ENCODE peak calls at places on chromosomes 4 and X, in ten cellular contexts. One of them, this sample, is unnamed.

GRCh38 chrX:118847676-118848075 is 24.1 kb downstream of the ZCCHC12 start:
- DNase-seq in A549: peak
- DNase-seq in tibial artery: no peak
- DNase-seq in PC-3: peak
- DNase-seq in CD8-positive, alpha-beta T cell: no peak
- DNase-seq in uterus: no peak
- DNase-seq in dorsolateral prefrontal cortex: no peak
- DNase-seq in IMR-90: peak
- DNase-seq in brain microvascular endothelial cell: peak
- DNase-seq in esophagus squamous epithelium: no peak
- DNase-seq in this sample: no peak

GRCh38 chrX:129361566-129361965 is 161.7 kb downstream of the SMARCA1 start:
- DNase-seq in brain microvascular endothelial cell: no peak
- DNase-seq in uterus: no peak
- DNase-seq in dorsolateral prefrontal cortex: no peak
- DNase-seq in esophagus squamous epithelium: no peak
- DNase-seq in PC-3: no peak
- DNase-seq in CD8-positive, alpha-beta T cell: no peak
- DNase-seq in A549: no peak
- DNase-seq in tibial artery: no peak
- DNase-seq in IMR-90: no peak
- DNase-seq in this sample: no peak

GRCh38 chr4:146329042-146329716 is 114.8 kb downstream of the REELD1 start:
- DNase-seq in dorsolateral prefrontal cortex: no peak
- DNase-seq in brain microvascular endothelial cell: peak
- DNase-seq in esophagus squamous epithelium: no peak
- DNase-seq in CD8-positive, alpha-beta T cell: no peak
- DNase-seq in tibial artery: no peak
- DNase-seq in A549: peak
- DNase-seq in IMR-90: peak
- DNase-seq in uterus: no peak
- DNase-seq in PC-3: peak
- DNase-seq in this sample: no peak

GRCh38 chrX:31260351-31260750 is 188.5 kb upstream of the FTHL17 start:
- DNase-seq in dorsolateral prefrontal cortex: no peak
- DNase-seq in uterus: no peak
- DNase-seq in CD8-positive, alpha-beta T cell: no peak
- DNase-seq in brain microvascular endothelial cell: peak
- DNase-seq in PC-3: no peak
- DNase-seq in IMR-90: no peak
- DNase-seq in tibial artery: no peak
- DNase-seq in esophagus squamous epithelium: no peak
- DNase-seq in A549: no peak
- DNase-seq in this sample: no peak

GRCh38 chr4:122783301-122784215 is 43.1 kb upstream of the FGF2 start:
- DNase-seq in esophagus squamous epithelium: no peak
- DNase-seq in tibial artery: peak
- DNase-seq in uterus: peak
- DNase-seq in dorsolateral prefrontal cortex: no peak
- DNase-seq in brain microvascular endothelial cell: peak
- DNase-seq in PC-3: peak
- DNase-seq in CD8-positive, alpha-beta T cell: no peak
- DNase-seq in IMR-90: peak
- DNase-seq in A549: peak
- DNase-seq in this sample: no peak

GRCh38 chrX:77451041-77451440 is 3.9 kb downstream of the FGF16 start:
- DNase-seq in dorsolateral prefrontal cortex: no peak
- DNase-seq in IMR-90: peak
- DNase-seq in esophagus squamous epithelium: no peak
- DNase-seq in PC-3: no peak
- DNase-seq in uterus: no peak
- DNase-seq in brain microvascular endothelial cell: peak
- DNase-seq in CD8-positive, alpha-beta T cell: no peak
- DNase-seq in tibial artery: no peak
- DNase-seq in A549: no peak
- DNase-seq in this sample: no peak

GRCh38 chr4:76546282-76547166 is 111.5 kb downstream of the SHROOM3 start:
- DNase-seq in A549: no peak
- DNase-seq in brain microvascular endothelial cell: peak
- DNase-seq in CD8-positive, alpha-beta T cell: no peak
- DNase-seq in uterus: peak
- DNase-seq in esophagus squamous epithelium: no peak
- DNase-seq in IMR-90: peak
- DNase-seq in PC-3: peak
- DNase-seq in tibial artery: no peak
- DNase-seq in dorsolateral prefrontal cortex: no peak
- DNase-seq in this sample: no peak

GRCh38 chr4:162163892-162164759 is at the start of gene FSTL5:
- DNase-seq in CD8-positive, alpha-beta T cell: peak
- DNase-seq in A549: peak
- DNase-seq in esophagus squamous epithelium: no peak
- DNase-seq in PC-3: peak
- DNase-seq in brain microvascular endothelial cell: peak
- DNase-seq in dorsolateral prefrontal cortex: peak
- DNase-seq in tibial artery: peak
- DNase-seq in IMR-90: peak
- DNase-seq in uterus: no peak
- DNase-seq in this sample: peak

GRCh38 chrX:127459784-127460183 is 592.4 kb downstream of the ACTRT1 start:
- DNase-seq in esophagus squamous epithelium: no peak
- DNase-seq in CD8-positive, alpha-beta T cell: no peak
- DNase-seq in A549: no peak
- DNase-seq in uterus: no peak
- DNase-seq in tibial artery: no peak
- DNase-seq in brain microvascular endothelial cell: no peak
- DNase-seq in IMR-90: no peak
- DNase-seq in dorsolateral prefrontal cortex: no peak
- DNase-seq in PC-3: peak
- DNase-seq in this sample: no peak

GRCh38 chr4:11505225-11505971 is 76.7 kb upstream of the HS3ST1 start:
- DNase-seq in IMR-90: no peak
- DNase-seq in brain microvascular endothelial cell: no peak
- DNase-seq in esophagus squamous epithelium: no peak
- DNase-seq in PC-3: peak
- DNase-seq in tibial artery: no peak
- DNase-seq in A549: peak
- DNase-seq in uterus: no peak
- DNase-seq in CD8-positive, alpha-beta T cell: no peak
- DNase-seq in dorsolateral prefrontal cortex: no peak
- DNase-seq in this sample: no peak

GRCh38 chrX:19986531-19986930 is 4.3 kb downstream of the BCLAF3 start:
- DNase-seq in tibial artery: no peak
- DNase-seq in uterus: no peak
- DNase-seq in brain microvascular endothelial cell: no peak
- DNase-seq in IMR-90: no peak
- DNase-seq in A549: no peak
- DNase-seq in esophagus squamous epithelium: no peak
- DNase-seq in CD8-positive, alpha-beta T cell: no peak
- DNase-seq in dorsolateral prefrontal cortex: no peak
- DNase-seq in PC-3: no peak
- DNase-seq in this sample: no peak

GRCh38 chrX:19990519-19991349 is at the start of gene BCLAF3:
- DNase-seq in CD8-positive, alpha-beta T cell: peak
- DNase-seq in PC-3: peak
- DNase-seq in dorsolateral prefrontal cortex: peak
- DNase-seq in IMR-90: peak
- DNase-seq in tibial artery: peak
- DNase-seq in uterus: peak
- DNase-seq in A549: peak
- DNase-seq in esophagus squamous epithelium: peak
- DNase-seq in brain microvascular endothelial cell: peak
- DNase-seq in this sample: peak

GRCh38 chrX:19987856-19988255 is 3.0 kb downstream of the BCLAF3 start:
- DNase-seq in brain microvascular endothelial cell: no peak
- DNase-seq in PC-3: no peak
- DNase-seq in dorsolateral prefrontal cortex: no peak
- DNase-seq in esophagus squamous epithelium: no peak
- DNase-seq in A549: no peak
- DNase-seq in uterus: no peak
- DNase-seq in tibial artery: no peak
- DNase-seq in CD8-positive, alpha-beta T cell: no peak
- DNase-seq in IMR-90: no peak
- DNase-seq in this sample: no peak

GRCh38 chrX:19990225-19990518 is 689 bp downstream of the BCLAF3 start:
- DNase-seq in A549: no peak
- DNase-seq in uterus: no peak
- DNase-seq in IMR-90: no peak
- DNase-seq in CD8-positive, alpha-beta T cell: peak
- DNase-seq in tibial artery: no peak
- DNase-seq in PC-3: peak
- DNase-seq in dorsolateral prefrontal cortex: no peak
- DNase-seq in esophagus squamous epithelium: no peak
- DNase-seq in brain microvascular endothelial cell: no peak
- DNase-seq in this sample: peak

GRCh38 chrX:19991350-19991718 is 473 bp upstream of the BCLAF3 start:
- DNase-seq in A549: no peak
- DNase-seq in esophagus squamous epithelium: no peak
- DNase-seq in CD8-positive, alpha-beta T cell: peak
- DNase-seq in IMR-90: no peak
- DNase-seq in uterus: no peak
- DNase-seq in tibial artery: no peak
- DNase-seq in brain microvascular endothelial cell: no peak
- DNase-seq in PC-3: no peak
- DNase-seq in dorsolateral prefrontal cortex: no peak
- DNase-seq in this sample: no peak
- H3K27ac ChIP-seq in A549: peak
- H3K27ac ChIP-seq in esophagus squamous epithelium: peak
- H3K27ac ChIP-seq in CD8-positive, alpha-beta T cell: peak
- H3K27ac ChIP-seq in IMR-90: peak
- H3K27ac ChIP-seq in uterus: peak
- H3K27ac ChIP-seq in tibial artery: peak
- H3K27ac ChIP-seq in brain microvascular endothelial cell: no peak
- H3K27ac ChIP-seq in PC-3: no peak
- H3K27ac ChIP-seq in dorsolateral prefrontal cortex: peak
- H3K27ac ChIP-seq in this sample: peak

GRCh38 chr4:138055890-138056289 is 186.3 kb downstream of the SLC7A11 start:
- DNase-seq in brain microvascular endothelial cell: no peak
- DNase-seq in esophagus squamous epithelium: no peak
- DNase-seq in dorsolateral prefrontal cortex: no peak
- DNase-seq in IMR-90: peak
- DNase-seq in uterus: no peak
- DNase-seq in PC-3: peak
- DNase-seq in CD8-positive, alpha-beta T cell: no peak
- DNase-seq in A549: no peak
- DNase-seq in tibial artery: no peak
- DNase-seq in this sample: no peak
- H3K27ac ChIP-seq in brain microvascular endothelial cell: no peak
- H3K27ac ChIP-seq in esophagus squamous epithelium: no peak
- H3K27ac ChIP-seq in dorsolateral prefrontal cortex: no peak
- H3K27ac ChIP-seq in IMR-90: no peak
- H3K27ac ChIP-seq in uterus: no peak
- H3K27ac ChIP-seq in PC-3: peak
- H3K27ac ChIP-seq in CD8-positive, alpha-beta T cell: no peak
- H3K27ac ChIP-seq in A549: no peak
- H3K27ac ChIP-seq in tibial artery: no peak
- H3K27ac ChIP-seq in this sample: no peak

DNA sequence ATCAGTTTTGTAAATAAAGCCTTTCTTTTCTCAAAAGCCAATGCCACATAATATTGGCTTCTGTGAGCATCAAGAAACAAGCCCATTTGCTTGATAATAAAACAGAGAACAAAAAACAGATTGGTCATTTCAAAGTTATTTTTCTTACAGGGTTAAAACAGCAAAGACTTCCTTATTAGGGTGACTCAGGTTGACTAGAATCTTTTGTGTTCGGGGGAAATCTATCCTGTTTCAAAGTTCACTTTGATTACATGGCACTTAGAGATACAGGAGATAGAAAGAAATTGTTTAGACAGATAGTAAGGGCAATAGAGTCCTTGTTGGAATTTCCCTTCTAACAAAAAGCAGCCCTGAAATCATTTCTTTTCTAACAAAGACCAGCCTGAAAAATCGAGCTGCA is 170.0 kb upstream of the GLRA2 start:
- DNase-seq in dorsolateral prefrontal cortex: no peak
- DNase-seq in uterus: no peak
- DNase-seq in tibial artery: no peak
- DNase-seq in esophagus squamous epithelium: no peak
- DNase-seq in A549: no peak
- DNase-seq in brain microvascular endothelial cell: no peak
- DNase-seq in CD8-positive, alpha-beta T cell: no peak
- DNase-seq in IMR-90: no peak
- DNase-seq in PC-3: peak
- DNase-seq in this sample: no peak
- H3K27ac ChIP-seq in dorsolateral prefrontal cortex: no peak
- H3K27ac ChIP-seq in uterus: no peak
- H3K27ac ChIP-seq in tibial artery: no peak
- H3K27ac ChIP-seq in esophagus squamous epithelium: no peak
- H3K27ac ChIP-seq in A549: no peak
- H3K27ac ChIP-seq in brain microvascular endothelial cell: no peak
- H3K27ac ChIP-seq in CD8-positive, alpha-beta T cell: no peak
- H3K27ac ChIP-seq in IMR-90: no peak
- H3K27ac ChIP-seq in PC-3: peak
- H3K27ac ChIP-seq in this sample: no peak

DNA sequence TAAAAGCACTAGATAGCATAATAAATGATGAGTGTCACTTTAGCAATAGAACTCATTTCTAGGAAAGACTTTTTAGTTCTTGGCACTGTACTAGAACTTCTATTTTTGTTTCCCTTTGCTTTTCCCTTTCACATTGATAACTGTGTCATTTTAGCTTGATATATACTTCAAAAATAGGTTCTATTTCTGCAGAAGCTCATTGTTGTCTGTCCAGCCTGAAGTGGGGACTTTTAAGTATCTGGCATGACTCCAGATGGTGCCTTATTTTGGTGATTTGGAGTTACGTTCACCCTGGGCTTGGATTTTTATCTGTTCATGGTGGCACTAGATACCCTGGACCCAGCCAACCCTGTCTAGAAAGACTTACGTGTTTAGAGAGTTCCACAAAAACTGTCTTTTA is 3.4 kb downstream of the ABHD18 start:
- DNase-seq in esophagus squamous epithelium: no peak
- DNase-seq in tibial artery: no peak
- DNase-seq in uterus: no peak
- DNase-seq in IMR-90: no peak
- DNase-seq in A549: no peak
- DNase-seq in CD8-positive, alpha-beta T cell: no peak
- DNase-seq in dorsolateral prefrontal cortex: no peak
- DNase-seq in brain microvascular endothelial cell: no peak
- DNase-seq in PC-3: no peak
- DNase-seq in this sample: no peak
- H3K27ac ChIP-seq in esophagus squamous epithelium: no peak
- H3K27ac ChIP-seq in tibial artery: peak
- H3K27ac ChIP-seq in uterus: no peak
- H3K27ac ChIP-seq in IMR-90: no peak
- H3K27ac ChIP-seq in A549: no peak
- H3K27ac ChIP-seq in CD8-positive, alpha-beta T cell: no peak
- H3K27ac ChIP-seq in dorsolateral prefrontal cortex: no peak
- H3K27ac ChIP-seq in brain microvascular endothelial cell: no peak
- H3K27ac ChIP-seq in PC-3: no peak
- H3K27ac ChIP-seq in this sample: no peak

This sample was measured in substantia nigra.